ENCODE peak calls at places on chromosomes 11 and 22, in five cellular contexts. P is GM04504, B is astrocyte of the spinal cord, S is cardiac fibroblast, Z is activated T-helper 1 cell treated with Interleukin-2 at 50 U/mL for 16 hours. M is an unnamed sample.

GRCh38 chr22:37079668-37080171 is 28.2 kb downstream of the KCTD17 start:
- DNase-seq in P (no peak), B (peak; percentile 22), S (peak; percentile 70), Z (peak; percentile 56), M (no peak)

GRCh38 chr11:126546191-126546590 is 190.7 kb downstream of the ST3GAL4 start:
- DNase-seq in P (no peak), B (peak; percentile 16), S (no peak), Z (no peak), M (no peak)

GRCh38 chr11:68657021-68657780 is 27.1 kb upstream of the GAL start:
- DNase-seq in P (no peak), B (no peak), S (no peak), Z (no peak), M (no peak)

GRCh38 chr22:48240935-48241230 is 1478.4 kb downstream of the TBC1D22A start:
- DNase-seq in P (no peak), B (no peak), S (no peak), Z (no peak), M (no peak)

GRCh38 chr11:84322211-84322610 is 1036.0 kb upstream of the CCDC90B start:
- DNase-seq in P (no peak), B (no peak), S (no peak), Z (no peak), M (no peak)

GRCh38 chr11:110711776-110712642 is at the start of gene ARHGAP20:
- DNase-seq in P (no peak), B (peak; percentile 46), S (peak; percentile 51), Z (no peak), M (peak; percentile 56)

GRCh38 chr11:128737704-128738103 is 43.8 kb downstream of the FLI1 start:
- DNase-seq in P (no peak), B (no peak), S (no peak), Z (no peak), M (no peak)

GRCh38 chr11:99275521-99275920 is 254.8 kb downstream of the CNTN5 start:
- DNase-seq in P (no peak), B (no peak), S (no peak), Z (no peak), M (no peak)

GRCh38 chr11:114340311-114341131 is 44.3 kb downstream of the NNMT start:
- DNase-seq in P (peak; percentile 52), B (peak; percentile 79), S (peak; percentile 88), Z (no peak), M (peak; percentile 45)

GRCh38 chr11:64366751-64367150 is 7.8 kb downstream of the RPS6KA4 start:
- DNase-seq in P (no peak), B (no peak), S (peak; percentile 29), Z (no peak), M (no peak)

GRCh38 chr11:91209751-91210150 is 986.9 kb upstream of the CHORDC1 start:
- DNase-seq in P (no peak), B (no peak), S (peak; percentile 10), Z (no peak), M (no peak)

GRCh38 chr11:45538363-45538762 is 127.1 kb downstream of the CHST1 start:
- DNase-seq in P (no peak), B (no peak), S (no peak), Z (no peak), M (no peak)

GRCh38 chr11:130999992-131000770 is 83.9 kb upstream of the SNX19 start:
- DNase-seq in P (peak; percentile 74), B (peak; percentile 89), S (peak; percentile 98), Z (no peak), M (no peak)

GRCh38 chr11:127640822-127641485 is 640.4 kb upstream of the KIRREL3 start:
- DNase-seq in P (no peak), B (peak; percentile 31), S (peak; percentile 52), Z (no peak), M (no peak)

GRCh38 chr11:61892085-61892370 is 683 bp upstream of the FADS3 start:
- DNase-seq in P (no peak), B (no peak), S (no peak), Z (no peak), M (no peak)

GRCh38 chr11:109934151-109934550 is 159.0 kb upstream of the ZC3H12C start:
- DNase-seq in P (no peak), B (no peak), S (no peak), Z (no peak), M (no peak)

GRCh38 chr11:125262194-125262824 is 97.8 kb downstream of the PKNOX2 start:
- DNase-seq in P (no peak), B (no peak), S (no peak), Z (no peak), M (peak; percentile 33)

GRCh38 chr22:46350111-46350510 is 14.6 kb downstream of the TRMU start:
- DNase-seq in P (no peak), B (no peak), S (no peak), Z (no peak), M (no peak)

GRCh38 chr22:24068717-24069116 is 57.6 kb downstream of the CABIN1 start:
- DNase-seq in P (no peak), B (no peak), S (no peak), Z (no peak), M (no peak)

GRCh38 chr11:121321614-121322243 is 29.2 kb downstream of the SC5D start:
- DNase-seq in P (peak; percentile 5), B (peak; percentile 17), S (peak; percentile 39), Z (no peak), M (peak; percentile 12)

GRCh38 chr11:129637473-129637872 is 178.2 kb upstream of the TMEM45B start:
- DNase-seq in P (no peak), B (peak; percentile 32), S (peak; percentile 39), Z (no peak), M (no peak)

GRCh38 chr11:85800595-85801342 is 10.2 kb downstream of the SYTL2 start:
- DNase-seq in P (no peak), B (no peak), S (no peak), Z (no peak), M (no peak)

GRCh38 chr11:94129505-94130335 is 1.1 kb downstream of the PANX1 start:
- DNase-seq in P (no peak), B (peak; percentile 37), S (peak; percentile 40), Z (no peak), M (no peak)

GRCh38 chr11:2892215-2893020 is 6.8 kb upstream of the CDKN1C start:
- DNase-seq in P (no peak), B (peak; percentile 59), S (peak; percentile 41), Z (peak; percentile 48), M (peak; percentile 73)

GRCh38 chr22:23285236-23285635 is 104.9 kb downstream of the BCR start:
- DNase-seq in P (no peak), B (no peak), S (no peak), Z (no peak), M (no peak)

GRCh38 chr11:83816572-83817187 is 530.5 kb upstream of the CCDC90B start:
- DNase-seq in P (no peak), B (peak; percentile 33), S (peak; percentile 49), Z (no peak), M (peak; percentile 24)

GRCh38 chr11:130162733-130163132 is 3.2 kb downstream of the ST14 start:
- DNase-seq in P (no peak), B (no peak), S (no peak), Z (no peak), M (no peak)

GRCh38 chr11:33413296-33413695 is 156.1 kb downstream of the HIPK3 start:
- DNase-seq in P (no peak), B (no peak), S (no peak), Z (no peak), M (no peak)

GRCh38 chr11:102345923-102346322 is 1.1 kb upstream of the BIRC2 start:
- DNase-seq in P (no peak), B (peak; percentile 59), S (peak; percentile 68), Z (no peak), M (peak; percentile 1)

GRCh38 chr22:24059121-24059520 is 48.0 kb downstream of the CABIN1 start:
- DNase-seq in P (peak; percentile 95), B (peak; percentile 91), S (peak; percentile 96), Z (no peak), M (no peak)

GRCh38 chr11:86919557-86920210 is 35.5 kb downstream of the FZD4 start:
- DNase-seq in P (peak; percentile 40), B (peak; percentile 83), S (peak; percentile 91), Z (no peak), M (peak; percentile 43)

GRCh38 chr11:117419136-117419914 is 91.7 kb downstream of the CEP164 start:
- DNase-seq in P (peak; percentile 15), B (no peak), S (peak; percentile 27), Z (no peak), M (no peak)

GRCh38 chr22:24414984-24415945 is 12.1 kb upstream of the ADORA2A start:
- DNase-seq in P (no peak), B (no peak), S (no peak), Z (no peak), M (no peak)

GRCh38 chr22:24244144-24244787 is 616 bp downstream of the GGT5 start:
- DNase-seq in P (no peak), B (peak; percentile 55), S (peak; percentile 79), Z (no peak), M (no peak)

GRCh38 chr22:28899199-28899853 is 16.0 kb downstream of the ZNRF3 start:
- DNase-seq in P (no peak), B (no peak), S (no peak), Z (no peak), M (no peak)

GRCh38 chr11:83436855-83437254 is 150.7 kb upstream of the CCDC90B start:
- DNase-seq in P (no peak), B (no peak), S (no peak), Z (no peak), M (no peak)

GRCh38 chr11:47143322-47143721 is 33.4 kb downstream of the ARFGAP2 start:
- DNase-seq in P (peak; percentile 91), B (peak; percentile 84), S (peak; percentile 78), Z (no peak), M (no peak)

GRCh38 chr11:116422556-116422955 is 350.2 kb downstream of the BUD13 start:
- DNase-seq in P (no peak), B (no peak), S (no peak), Z (no peak), M (no peak)